ENCODE peak calls at places on chromosomes 4 and X, in seven cellular contexts. Q is glomerular endothelial cell; W is EH; J is stimulated activated CD4-positive, alpha-beta T cell treated with anti-CD3 and anti-CD28 coated beads, Interleukin-2, amount 100 ng/mL, for 48 hours; R is HCT116; I is GM13977; P is HS-5. Y is an unnamed sample.

GRCh38 chr4:30717208-30718020 is 2.8 kb upstream of the PCDH7 start:
- DNase-seq in Q (no peak), W (peak), J (no peak), R (no peak), I (peak), P (no peak), Y (no peak)

GRCh38 chr4:159355456-159355855 is 252.6 kb downstream of the RAPGEF2 start:
- DNase-seq in Q (no peak), W (no peak), J (no peak), R (no peak), I (no peak), P (no peak), Y (no peak)

GRCh38 chr4:138291431-138291830 is 49.3 kb upstream of the SLC7A11 start:
- DNase-seq in Q (no peak), W (no peak), J (no peak), R (no peak), I (no peak), P (no peak), Y (no peak)

GRCh38 chrX:21225643-21226042 is 148.6 kb upstream of the CNKSR2 start:
- DNase-seq in Q (no peak), W (no peak), J (no peak), R (no peak), I (no peak), P (peak), Y (no peak)

GRCh38 chrX:70479197-70479969 is 34.7 kb downstream of the DLG3 start:
- DNase-seq in Q (no peak), W (peak), J (no peak), R (no peak), I (no peak), P (peak), Y (peak)

GRCh38 chr4:57043304-57044251 is 64.9 kb downstream of the POLR2B start:
- DNase-seq in Q (no peak), W (peak), J (no peak), R (no peak), I (no peak), P (no peak), Y (no peak)

GRCh38 chr4:173797296-173797695 is 267.3 kb upstream of the HAND2 start:
- DNase-seq in Q (no peak), W (no peak), J (no peak), R (no peak), I (no peak), P (no peak), Y (no peak)

GRCh38 chrX:119690921-119691716 is 1.8 kb downstream of the SEPTIN6 start:
- DNase-seq in Q (no peak), W (peak), J (peak), R (no peak), I (no peak), P (no peak), Y (no peak)

GRCh38 chr4:100106982-100107381 is 83.3 kb downstream of the DDIT4L start:
- DNase-seq in Q (no peak), W (no peak), J (no peak), R (no peak), I (no peak), P (no peak), Y (no peak)

GRCh38 chrX:2697306-2697705 is 6.2 kb downstream of the CD99 start:
- DNase-seq in Q (no peak), W (no peak), J (no peak), R (no peak), I (no peak), P (no peak), Y (no peak)

GRCh38 chr4:66633472-66633871 is 911.8 kb downstream of the CENPC start:
- DNase-seq in Q (no peak), W (peak), J (no peak), R (no peak), I (no peak), P (peak), Y (no peak)

GRCh38 chrX:53312946-53313745 is 31.8 kb upstream of the IQSEC2 start:
- DNase-seq in Q (peak), W (peak), J (peak), R (peak), I (peak), P (peak), Y (peak)

GRCh38 chrX:97931586-97931985 is 1047.9 kb downstream of the RPA4 start:
- DNase-seq in Q (no peak), W (no peak), J (no peak), R (no peak), I (no peak), P (no peak), Y (no peak)

GRCh38 chr4:183449193-183449888 is 4.9 kb downstream of the CDKN2AIP start:
- DNase-seq in Q (no peak), W (peak), J (no peak), R (no peak), I (no peak), P (no peak), Y (no peak)

GRCh38 chr4:148007303-148007702 is 275.4 kb downstream of the ARHGAP10 start:
- DNase-seq in Q (peak), W (peak), J (no peak), R (peak), I (no peak), P (peak), Y (peak)

GRCh38 chr4:47383829-47384427 is 79.6 kb downstream of the COMMD8 start:
- DNase-seq in Q (no peak), W (peak), J (no peak), R (peak), I (peak), P (peak), Y (peak)

GRCh38 chrX:435536-436122 is 48.9 kb upstream of the PPP2R3B start:
- DNase-seq in Q (no peak), W (no peak), J (no peak), R (no peak), I (no peak), P (no peak), Y (no peak)

GRCh38 chr4:2843909-2844584 is 403 bp downstream of the ADD1 start:
- DNase-seq in Q (no peak), W (peak), J (no peak), R (no peak), I (peak), P (no peak), Y (no peak)

GRCh38 chrX:13092455-13092941 is 48.1 kb upstream of the FAM9C start:
- DNase-seq in Q (no peak), W (no peak), J (peak), R (no peak), I (peak), P (no peak), Y (no peak)

GRCh38 chr4:185634066-185634652 is 98.9 kb upstream of the PDLIM3 start:
- DNase-seq in Q (no peak), W (no peak), J (no peak), R (peak), I (no peak), P (no peak), Y (no peak)

GRCh38 chr4:38163216-38164006 is 203.2 kb downstream of the PTTG2 start:
- DNase-seq in Q (no peak), W (peak), J (no peak), R (no peak), I (peak), P (no peak), Y (peak)

GRCh38 chrX:107448625-107449468 is 605 bp upstream of the FRMPD3 start:
- DNase-seq in Q (no peak), W (no peak), J (no peak), R (no peak), I (no peak), P (no peak), Y (no peak)

GRCh38 chr4:52588771-52589591 is 70.1 kb downstream of the USP46 start:
- DNase-seq in Q (peak), W (peak), J (no peak), R (no peak), I (no peak), P (no peak), Y (no peak)

GRCh38 chrX:40504801-40505605 is 75.8 kb upstream of the ATP6AP2 start:
- DNase-seq in Q (no peak), W (peak), J (no peak), R (no peak), I (no peak), P (peak), Y (no peak)

GRCh38 chr4:148030486-148030885 is 298.6 kb downstream of the ARHGAP10 start:
- DNase-seq in Q (no peak), W (peak), J (no peak), R (no peak), I (no peak), P (no peak), Y (peak)

GRCh38 chr4:132195181-132195580 is 953.9 kb upstream of the PCDH10 start:
- DNase-seq in Q (no peak), W (peak), J (no peak), R (no peak), I (no peak), P (no peak), Y (no peak)

GRCh38 chrX:78652971-78653822 is 5.9 kb downstream of the RTL3 start:
- DNase-seq in Q (no peak), W (peak), J (no peak), R (no peak), I (no peak), P (peak), Y (no peak)

GRCh38 chr4:75800972-75801371 is 76.6 kb downstream of the USO1 start:
- DNase-seq in Q (no peak), W (peak), J (no peak), R (no peak), I (no peak), P (no peak), Y (no peak)